ENCODE peak calls at places on chromosomes 11 and 22, in seven cellular contexts. O is RWPE2, V is transverse colon, R is RWPE1, H is right atrium auricular region, N is heart left ventricle, C is BJ. U is an unnamed sample.

GRCh38 chr11:70500076-70500847 is 101.9 kb downstream of the CTTN start:
- DNase-seq in N (no peak), C (no peak), H (no peak), O (peak), R (no peak), V (no peak), U (no peak)

GRCh38 chr11:92852946-92853345 is 116.5 kb upstream of the MTNR1B start:
- DNase-seq in C (no peak), R (peak), V (peak), N (no peak), H (no peak), O (peak), U (no peak)

GRCh38 chr11:122020902-122021301 is 95.1 kb downstream of the BLID start:
- DNase-seq in C (no peak), V (no peak), H (no peak), O (no peak), N (no peak), R (peak), U (no peak)

GRCh38 chr11:9344046-9344680 is 29.8 kb upstream of the TMEM41B start:
- DNase-seq in O (no peak), V (no peak), C (no peak), R (no peak), N (no peak), H (no peak), U (no peak)

GRCh38 chr22:50583294-50583865 is 731 bp upstream of the CHKB start:
- DNase-seq in C (no peak), V (no peak), N (no peak), H (no peak), O (no peak), R (no peak), U (no peak)

GRCh38 chr11:61332266-61332822 is 561 bp downstream of the DDB1 start:
- DNase-seq in C (no peak), N (no peak), V (no peak), H (no peak), O (no peak), R (peak), U (no peak)

GRCh38 chr22:17258015-17258827 is 39.0 kb upstream of the ADA2 start:
- DNase-seq in C (no peak), R (peak), V (peak), H (no peak), N (peak), O (no peak), U (peak)

GRCh38 chr11:2414616-2415015 is 14.1 kb downstream of the TSSC4 start:
- DNase-seq in O (no peak), V (no peak), H (no peak), C (no peak), N (no peak), R (no peak), U (no peak)

DNA sequence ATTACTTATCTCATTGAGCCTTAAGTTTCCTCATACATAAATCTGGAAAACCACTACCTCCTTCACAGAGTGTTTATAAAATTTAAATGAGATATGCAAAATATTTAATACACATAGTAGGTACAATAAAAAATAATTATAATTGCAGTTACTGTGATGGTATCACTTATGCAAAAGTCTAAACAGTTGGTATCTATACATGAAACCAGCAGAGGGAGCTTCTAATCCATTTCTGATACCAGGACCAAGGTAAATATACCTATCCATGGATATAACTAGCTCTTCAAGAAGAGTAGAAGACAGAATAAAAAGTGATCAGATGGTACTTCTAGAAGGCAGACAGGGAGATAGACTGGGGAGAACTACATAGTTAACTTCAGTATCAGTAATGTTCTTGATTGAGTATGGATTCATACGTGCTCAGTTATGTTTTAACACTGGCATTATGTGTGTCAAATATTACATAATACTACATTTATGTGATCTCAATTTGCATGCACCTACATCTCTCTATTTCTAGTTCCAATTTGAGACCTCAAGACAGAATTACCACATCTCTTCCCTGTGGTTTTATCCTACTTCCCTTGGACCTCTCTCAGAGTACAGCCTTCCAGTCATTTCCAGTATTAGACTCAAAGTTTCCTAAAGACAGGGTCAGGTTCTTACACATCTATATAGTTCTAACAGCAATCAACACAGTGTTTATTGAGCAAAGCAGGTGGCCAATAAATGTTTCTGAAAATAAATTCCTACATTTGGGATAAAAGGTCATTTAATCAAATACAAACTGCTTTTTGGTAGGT is 13.7 kb upstream of the TSG101 start:
- DNase-seq in O (no peak), R (peak), V (no peak), N (no peak), H (no peak), C (no peak), U (no peak)
- TF ChIP-seq CTCF in O (peak), R (peak), V (peak), N (peak), H (no peak), C (peak), U (no peak)

GRCh38 chr11:86806903-86807302 is 6.6 kb downstream of the PRSS23 start:
- DNase-seq in H (no peak), O (no peak), C (no peak), N (no peak), R (no peak), V (no peak), U (no peak)
- TF ChIP-seq CTCF in H (no peak), O (no peak), C (no peak), N (no peak), R (no peak), V (no peak), U (no peak)

GRCh38 chr11:73280606-73281005 is 8.5 kb downstream of the P2RY6 start:
- DNase-seq in O (peak), R (no peak), N (no peak), C (no peak), V (no peak), H (no peak), U (no peak)
- TF ChIP-seq CTCF in O (no peak), R (no peak), N (no peak), C (no peak), V (no peak), H (no peak), U (no peak)

DNA sequence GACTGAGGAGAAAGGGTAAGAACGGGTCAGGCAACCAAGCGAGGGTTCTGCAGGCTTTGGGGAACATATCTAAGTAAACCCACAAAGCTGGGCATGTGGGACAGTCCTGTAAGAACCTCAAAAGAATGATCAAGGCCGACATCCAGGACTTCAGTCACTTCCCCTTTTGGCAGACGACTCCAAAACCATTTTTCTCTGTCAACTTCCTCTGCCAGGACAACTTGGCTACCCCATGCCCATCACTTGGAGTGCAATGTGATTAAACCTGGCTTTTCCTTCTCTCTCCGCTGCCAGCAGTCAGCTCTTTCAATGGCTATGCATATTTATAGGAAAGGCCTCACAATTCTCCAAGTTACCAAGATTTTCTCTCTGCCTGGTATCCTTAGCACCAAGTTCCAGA is 78.9 kb downstream of the C11orf58 start:
- DNase-seq in H (no peak), R (no peak), N (no peak), C (no peak), V (no peak), O (no peak), U (no peak)
- TF ChIP-seq CTCF in H (no peak), R (no peak), N (no peak), C (no peak), V (no peak), O (no peak), U (no peak)

DNA sequence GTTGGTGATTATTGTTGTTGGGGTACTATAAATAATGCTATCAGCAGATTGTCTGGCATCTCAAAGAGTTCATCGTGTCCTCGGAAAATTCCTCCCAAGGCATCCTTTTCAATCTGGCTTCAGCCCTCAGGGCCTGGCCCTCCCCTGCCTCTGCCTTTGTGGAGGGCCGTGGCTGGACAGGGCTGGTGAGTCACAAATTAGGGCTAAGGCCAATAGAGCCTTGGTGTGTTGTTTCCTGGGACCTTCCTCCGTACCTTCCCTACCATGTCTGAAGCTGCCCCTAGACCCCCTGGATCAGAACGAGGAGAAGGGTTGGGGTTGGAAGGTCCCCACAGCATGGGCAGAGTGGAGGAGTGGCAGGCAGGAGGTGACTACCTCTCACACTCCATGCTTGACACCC is 31.2 kb upstream of the LRRC32 start:
- DNase-seq in H (no peak), O (no peak), R (no peak), N (no peak), C (peak), V (no peak), U (no peak)
- TF ChIP-seq CTCF in H (no peak), O (no peak), R (no peak), N (no peak), C (no peak), V (no peak), U (no peak)

DNA sequence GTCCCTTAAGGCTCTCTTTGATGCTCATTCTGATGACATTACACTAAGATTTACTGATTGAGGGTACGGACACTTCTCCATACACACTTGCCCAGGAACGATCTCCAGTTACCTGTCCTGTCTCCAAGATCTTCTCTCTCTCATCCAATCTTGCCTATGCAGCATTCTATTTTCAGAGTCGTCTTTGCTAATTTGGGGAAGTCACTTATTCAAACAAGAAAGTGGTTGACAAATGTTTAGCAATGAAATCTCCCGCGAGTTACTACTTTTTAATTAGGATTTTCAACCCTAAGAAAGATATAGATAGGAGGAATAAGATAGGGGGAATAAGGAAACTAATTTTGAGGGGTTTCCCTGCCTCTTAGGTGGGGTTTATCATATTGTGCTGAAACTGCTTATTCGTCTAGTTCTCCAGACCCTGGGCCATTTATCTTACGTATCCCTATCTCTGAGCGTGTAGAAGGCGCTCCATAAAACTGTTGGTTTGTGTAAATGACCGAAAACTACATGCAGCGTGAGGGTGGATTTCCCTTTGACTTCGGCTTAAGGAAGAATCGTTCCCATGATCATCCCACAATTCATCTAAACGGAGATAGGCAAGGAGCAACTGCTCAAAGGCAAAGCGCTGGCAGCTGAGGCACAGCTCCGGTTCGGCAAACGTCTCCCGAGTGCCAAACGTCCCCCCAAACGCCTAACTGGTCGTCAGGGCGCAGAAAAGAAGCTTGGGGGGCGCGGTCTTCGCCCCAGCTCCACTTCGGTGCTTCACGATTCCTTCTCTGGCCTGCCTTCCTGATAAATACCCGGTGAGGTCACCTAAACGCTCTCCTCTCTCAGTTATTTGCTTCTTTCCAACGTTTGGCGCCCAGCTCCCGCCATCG is 804 bp downstream of the APIP start:
- DNase-seq in R (no peak), N (no peak), V (no peak), H (no peak), C (no peak), O (no peak), U (no peak)
- TF ChIP-seq CTCF in R (no peak), N (no peak), V (no peak), H (no peak), C (no peak), O (no peak), U (no peak)